ENCODE peak calls at places on chromosomes 12 and 14, in eight cellular contexts. N is activated naive CD4-positive, alpha-beta T cell treated with anti-CD3 and anti-CD28 coated beads, Interleukin-2, amount 50 U/mL, for 16 hours; U is germinal center; C is NCI-H2081 treated with DMSO at 0.1 percent for 48 hours; K is fibroblast of the aortic adventitia; X is left colon; B is NCI-H1105 treated with DMSO at 0.1 percent for 48 hours; O is Peyer's patch. J is an unnamed sample.

GRCh38 chr12:129911437-129912049 is 7.7 kb upstream of the TMEM132D start:
- DNase-seq in N (no peak), U (peak; percentile 29), C (no peak), K (no peak), X (no peak), B (peak; percentile 79), O (no peak), J (no peak)

GRCh38 chr14:73741386-73741875 is 27.2 kb upstream of the PNMA1 start:
- DNase-seq in N (peak; percentile 73), U (peak; percentile 72), C (no peak), K (peak; percentile 58), X (peak; percentile 92), B (no peak), O (peak; percentile 72), J (no peak)

GRCh38 chr12:56840922-56841321 is 77.8 kb downstream of the HSD17B6 start:
- DNase-seq in N (no peak), U (no peak), C (no peak), K (no peak), X (no peak), B (no peak), O (no peak), J (no peak)

GRCh38 chr12:123384318-123384993 is 524 bp downstream of the KMT5A start:
- DNase-seq in N (peak; percentile 18), U (peak; percentile 24), C (no peak), K (no peak), X (no peak), B (no peak), O (no peak), J (no peak)

GRCh38 chr14:104715416-104715815 is 8.6 kb upstream of the ADSS1 start:
- DNase-seq in N (no peak), U (no peak), C (no peak), K (no peak), X (no peak), B (no peak), O (no peak), J (no peak)

GRCh38 chr14:24280797-24281460 is 9.5 kb upstream of the RABGGTA start:
- DNase-seq in N (no peak), U (no peak), C (no peak), K (peak; percentile 57), X (no peak), B (no peak), O (no peak), J (no peak)

GRCh38 chr12:131847456-131847855 is 19.3 kb downstream of the MMP17 start:
- DNase-seq in N (no peak), U (no peak), C (no peak), K (no peak), X (no peak), B (no peak), O (no peak), J (no peak)

GRCh38 chr14:57884175-57884574 is 18.3 kb upstream of the SLC35F4 start:
- DNase-seq in N (no peak), U (no peak), C (peak; percentile 66), K (peak; percentile 25), X (no peak), B (peak; percentile 19), O (no peak), J (no peak)

GRCh38 chr12:51822956-51823355 is 25.6 kb downstream of the FIGNL2 start:
- DNase-seq in N (no peak), U (no peak), C (no peak), K (no peak), X (no peak), B (no peak), O (no peak), J (no peak)

GRCh38 chr14:65329911-65330310 is 82.6 kb upstream of the FUT8 start:
- DNase-seq in N (no peak), U (peak; percentile 39), C (no peak), K (no peak), X (no peak), B (no peak), O (peak; percentile 57), J (no peak)

GRCh38 chr12:120642086-120642485 is 1.7 kb downstream of the CABP1 start:
- DNase-seq in N (no peak), U (no peak), C (no peak), K (no peak), X (no peak), B (no peak), O (no peak), J (no peak)

GRCh38 chr12:108570743-108571603 is 8.6 kb downstream of the ISCU start:
- DNase-seq in N (no peak), U (no peak), C (no peak), K (peak; percentile 84), X (no peak), B (peak; percentile 14), O (peak; percentile 11), J (no peak)

GRCh38 chr12:132698336-132698735 is 10.9 kb downstream of the PXMP2 start:
- DNase-seq in N (no peak), U (no peak), C (no peak), K (no peak), X (no peak), B (no peak), O (no peak), J (no peak)

GRCh38 chr14:60720391-60720790 is 3.8 kb downstream of the SIX4 start:
- DNase-seq in N (no peak), U (no peak), C (no peak), K (no peak), X (no peak), B (no peak), O (no peak), J (no peak)

GRCh38 chr12:25785164-25785563 is 173.3 kb upstream of the RASSF8 start:
- DNase-seq in N (no peak), U (no peak), C (no peak), K (no peak), X (no peak), B (no peak), O (no peak), J (no peak)

GRCh38 chr14:24398943-24399801 is at the start of gene NYNRIN:
- DNase-seq in N (peak; percentile 47), U (peak; percentile 42), C (no peak), K (peak; percentile 37), X (peak; percentile 57), B (peak; percentile 35), O (peak; percentile 18), J (no peak)

GRCh38 chr12:75478395-75478794 is 2.2 kb upstream of the GLIPR1 start:
- DNase-seq in N (no peak), U (peak; percentile 27), C (no peak), K (peak; percentile 84), X (no peak), B (no peak), O (peak; percentile 63), J (no peak)

GRCh38 chr12:5796171-5797091 is 148.6 kb downstream of the ANO2 start:
- DNase-seq in N (no peak), U (no peak), C (no peak), K (no peak), X (peak; percentile 29), B (peak; percentile 19), O (no peak), J (no peak)

GRCh38 chr12:3042394-3042793 is 34.8 kb upstream of the TSPAN9 start:
- DNase-seq in N (no peak), U (peak; percentile 88), C (no peak), K (no peak), X (no peak), B (peak; percentile 70), O (peak; percentile 56), J (no peak)

GRCh38 chr12:4441355-4442330 is 4.0 kb downstream of the FGF6 start:
- DNase-seq in N (no peak), U (no peak), C (peak; percentile 42), K (no peak), X (no peak), B (peak; percentile 19), O (no peak), J (no peak)

GRCh38 chr12:121783771-121784170 is 9.7 kb downstream of the RHOF start:
- DNase-seq in N (no peak), U (no peak), C (no peak), K (peak; percentile 37), X (no peak), B (no peak), O (no peak), J (no peak)

GRCh38 chr14:104102282-104102914 is 16.9 kb downstream of the ASPG start:
- DNase-seq in N (no peak), U (no peak), C (no peak), K (no peak), X (peak; percentile 20), B (no peak), O (no peak), J (no peak)

GRCh38 chr14:93201155-93201704 is 5.6 kb downstream of the GON7 start:
- DNase-seq in N (no peak), U (no peak), C (no peak), K (no peak), X (no peak), B (no peak), O (no peak), J (no peak)

J was measured in thoracic aorta.